ENCODE peak calls at places on chromosomes 11 and 22, in ten cellular contexts. S is CD8-positive, alpha-beta T cell; D is kidney; H is GM06990; T is cardiac fibroblast; K is GM12864; N is H1; Q is HCT116; F is AG09309; B is IMR-90. M is an unnamed sample.

GRCh38 chr11:123704341-123704740 is 37.1 kb downstream of the ZNF202 start:
- DNase-seq in S (no peak), D (no peak), H (no peak), T (no peak), K (no peak), N (no peak), Q (no peak), F (no peak), B (no peak), M (no peak)

GRCh38 chr11:117528061-117528780 is 200.6 kb downstream of the CEP164 start:
- DNase-seq in S (no peak), D (no peak), H (no peak), T (no peak), K (no peak), N (no peak), Q (no peak), F (no peak), B (no peak), M (no peak)

GRCh38 chr11:130623909-130624668 is 175.6 kb downstream of the ADAMTS15 start:
- DNase-seq in S (no peak), D (no peak), H (no peak), T (peak), K (no peak), N (no peak), Q (no peak), F (no peak), B (peak), M (no peak)

GRCh38 chr11:1075341-1075911 is 752 bp downstream of the MUC2 start:
- DNase-seq in S (peak), D (peak), H (no peak), T (no peak), K (no peak), N (peak), Q (no peak), F (no peak), B (no peak), M (no peak)

GRCh38 chr11:125777309-125777708 is 1.3 kb downstream of the PATE2 start:
- DNase-seq in S (no peak), D (no peak), H (no peak), T (peak), K (no peak), N (no peak), Q (no peak), F (no peak), B (peak), M (no peak)

GRCh38 chr22:22031571-22031970 is 49.0 kb upstream of the TOP3B start:
- DNase-seq in S (no peak), D (no peak), H (no peak), T (no peak), K (no peak), N (no peak), Q (no peak), F (no peak), B (no peak), M (no peak)

GRCh38 chr11:86245369-86246292 is 1.1 kb downstream of the EED start:
- DNase-seq in S (peak), D (no peak), H (peak), T (peak), K (no peak), N (no peak), Q (no peak), F (no peak), B (peak), M (no peak)

GRCh38 chr22:43136255-43136654 is 6.9 kb downstream of the MCAT start:
- DNase-seq in S (peak), D (no peak), H (no peak), T (peak), K (no peak), N (peak), Q (no peak), F (no peak), B (peak), M (no peak)

GRCh38 chr11:2539761-2540520 is 95.1 kb downstream of the KCNQ1 start:
- DNase-seq in S (no peak), D (peak), H (no peak), T (no peak), K (no peak), N (no peak), Q (no peak), F (no peak), B (no peak), M (no peak)

GRCh38 chr11:111324277-111324720 is 26.0 kb downstream of the POU2AF3 start:
- DNase-seq in S (no peak), D (no peak), H (no peak), T (peak), K (no peak), N (no peak), Q (no peak), F (no peak), B (peak), M (no peak)

GRCh38 chr11:119116601-119117000 is 4.8 kb upstream of the HINFP start:
- DNase-seq in S (no peak), D (no peak), H (no peak), T (no peak), K (no peak), N (no peak), Q (no peak), F (no peak), B (no peak), M (no peak)

GRCh38 chr22:25395915-25396314 is 168.6 kb upstream of the GRK3 start:
- DNase-seq in S (no peak), D (peak), H (no peak), T (no peak), K (no peak), N (no peak), Q (no peak), F (no peak), B (no peak), M (no peak)

GRCh38 chr11:35192347-35192746 is 53.4 kb downstream of the CD44 start:
- DNase-seq in S (no peak), D (peak), H (no peak), T (peak), K (no peak), N (no peak), Q (no peak), F (no peak), B (peak), M (no peak)

GRCh38 chr11:58058276-58059010 is 27.7 kb downstream of the OR6Q1 start:
- DNase-seq in S (no peak), D (peak), H (no peak), T (no peak), K (no peak), N (no peak), Q (no peak), F (no peak), B (no peak), M (no peak)

GRCh38 chr11:64385953-64386704 is 27.2 kb downstream of the RPS6KA4 start:
- DNase-seq in S (no peak), D (no peak), H (no peak), T (no peak), K (no peak), N (no peak), Q (peak), F (no peak), B (peak), M (no peak)

GRCh38 chr11:9787981-9788521 is 124.2 kb downstream of the SWAP70 start:
- DNase-seq in S (no peak), D (no peak), H (no peak), T (peak), K (no peak), N (no peak), Q (no peak), F (peak), B (peak), M (no peak)

GRCh38 chr11:130819561-130819960 is 96.7 kb downstream of the SNX19 start:
- DNase-seq in S (no peak), D (no peak), H (no peak), T (no peak), K (no peak), N (no peak), Q (no peak), F (peak), B (no peak), M (no peak)

GRCh38 chr11:61617515-61617914 is 36.6 kb upstream of the SYT7 start:
- DNase-seq in S (no peak), D (no peak), H (no peak), T (no peak), K (no peak), N (no peak), Q (no peak), F (no peak), B (peak), M (no peak)
- TF ChIP-seq CTCF in S (no peak), D (no peak), H (no peak), T (peak), K (no peak), N (no peak), Q (no peak), F (no peak), B (peak), M (no peak)

GRCh38 chr11:128716661-128717210 is 22.9 kb downstream of the FLI1 start:
- DNase-seq in S (peak), D (no peak), H (peak), T (peak), K (no peak), N (no peak), Q (no peak), F (no peak), B (peak), M (no peak)

GRCh38 chr11:128717581-128717980 is 23.7 kb downstream of the FLI1 start:
- DNase-seq in S (no peak), D (no peak), H (no peak), T (no peak), K (no peak), N (no peak), Q (no peak), F (no peak), B (no peak), M (no peak)

GRCh38 chr11:128720522-128720985 is 26.7 kb downstream of the FLI1 start:
- DNase-seq in S (peak), D (peak), H (peak), T (peak), K (peak), N (peak), Q (no peak), F (no peak), B (no peak), M (no peak)

GRCh38 chr11:128718064-128718463 is 24.2 kb downstream of the FLI1 start:
- DNase-seq in S (no peak), D (no peak), H (no peak), T (no peak), K (no peak), N (no peak), Q (no peak), F (no peak), B (no peak), M (no peak)

DNA sequence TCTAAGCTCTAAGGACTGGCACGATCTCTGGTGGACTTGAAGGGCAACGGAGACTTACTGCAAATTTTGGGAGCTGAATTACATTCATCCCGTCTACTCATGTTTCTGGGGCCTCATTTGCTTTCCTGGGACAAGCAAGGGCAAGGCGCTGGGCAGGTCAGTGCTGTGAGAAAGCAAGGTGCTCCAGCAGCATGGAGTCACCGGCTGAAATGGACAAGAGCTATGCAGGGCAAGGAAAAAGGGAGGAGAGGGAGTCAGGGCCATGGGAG is 25.6 kb downstream of the FLI1 start:
- DNase-seq in S (no peak), D (no peak), H (no peak), T (no peak), K (no peak), N (no peak), Q (no peak), F (no peak), B (no peak), M (no peak)
- H3K4me3 ChIP-seq in S (peak), D (no peak), H (peak), T (no peak), K (peak), N (no peak), Q (no peak), F (no peak), B (no peak), M (no peak)

DNA sequence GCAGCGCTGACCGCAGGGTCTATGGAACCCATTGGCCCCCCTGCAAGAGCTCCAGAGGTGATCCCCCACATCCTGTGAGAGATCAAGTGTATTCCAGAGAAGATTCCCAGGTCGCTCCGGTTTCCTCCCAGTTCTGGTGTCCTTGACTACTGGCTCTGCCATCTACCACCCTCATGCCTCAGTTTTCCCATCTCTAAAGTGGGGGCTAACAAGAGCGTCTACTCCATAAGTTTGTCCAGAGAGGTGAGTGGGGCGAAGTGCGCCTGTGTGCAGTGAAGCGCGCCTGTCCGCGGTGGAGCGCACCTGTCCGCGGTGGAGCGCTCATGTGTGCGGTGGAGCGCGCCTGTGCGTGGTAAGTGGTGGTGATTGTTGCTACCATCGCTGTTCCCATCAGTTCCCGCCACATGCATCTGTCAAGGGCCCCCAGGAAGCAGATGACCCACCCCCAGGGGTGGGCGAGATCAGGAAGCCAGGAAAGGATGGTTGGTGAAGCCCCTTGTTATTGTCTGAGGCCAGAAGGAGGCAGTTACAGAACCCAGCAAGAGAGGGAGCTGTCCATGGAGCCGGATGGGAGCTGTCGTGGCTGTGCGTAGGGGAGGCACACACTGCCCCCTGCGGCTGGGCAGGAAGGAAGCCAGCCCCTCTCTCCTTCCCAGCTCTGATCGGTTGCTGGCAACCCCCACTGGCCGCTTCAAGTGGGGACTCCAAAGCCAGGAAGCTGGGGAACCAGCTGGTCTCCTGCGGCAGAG is 73.2 kb upstream of the FGF3 start:
- DNase-seq in S (no peak), D (peak), H (no peak), T (no peak), K (no peak), N (peak), Q (no peak), F (no peak), B (no peak), M (no peak)
- TF ChIP-seq CTCF in S (no peak), D (no peak), H (no peak), T (no peak), K (no peak), N (peak), Q (peak), F (peak), B (peak), M (no peak)

GRCh38 chr11:69010964-69011623 is 2.0 kb downstream of the MRGPRF start:
- DNase-seq in S (no peak), D (peak), H (peak), T (peak), K (no peak), N (peak), Q (peak), F (peak), B (peak), M (no peak)
- H3K4me3 ChIP-seq in S (no peak), D (peak), H (no peak), T (peak), K (no peak), N (peak), Q (peak), F (peak), B (peak), M (no peak)

DNA sequence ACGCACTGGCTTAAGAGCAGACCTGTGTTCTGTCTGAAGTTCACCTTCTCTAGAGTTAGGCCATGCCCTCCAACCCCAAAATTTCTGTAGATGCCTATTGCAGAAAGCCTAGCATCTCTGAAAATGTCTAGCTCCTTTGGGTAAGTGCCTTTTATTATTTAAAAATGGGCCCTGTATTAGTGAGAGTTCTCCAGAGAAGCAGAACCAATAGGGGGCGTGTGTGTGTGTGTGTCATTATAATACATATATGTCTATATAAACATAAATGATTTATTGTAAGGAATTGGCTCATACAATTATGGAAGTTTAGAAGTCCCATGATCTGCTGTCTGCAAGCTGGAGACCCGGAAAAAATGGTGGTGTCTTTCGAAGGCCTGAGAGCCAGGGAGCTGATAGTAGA is 144.7 kb downstream of the TTC17 start:
- DNase-seq in S (no peak), D (no peak), H (no peak), T (no peak), K (no peak), N (peak), Q (no peak), F (no peak), B (no peak), M (no peak)
- TF ChIP-seq CTCF in S (no peak), D (no peak), H (no peak), T (peak), K (no peak), N (no peak), Q (peak), F (peak), B (peak), M (peak)

GRCh38 chr22:37610480-37611148 is 2.0 kb downstream of the GGA1 start:
- DNase-seq in S (no peak), D (no peak), H (no peak), T (no peak), K (no peak), N (no peak), Q (no peak), F (no peak), B (no peak), M (no peak)
- H3K4me3 ChIP-seq in S (no peak), D (no peak), H (peak), T (no peak), K (peak), N (no peak), Q (peak), F (no peak), B (no peak), M (peak)

GRCh38 chr22:19559324-19559811 is 35.2 kb upstream of the CLDN5 start:
- DNase-seq in S (no peak), D (no peak), H (no peak), T (no peak), K (no peak), N (no peak), Q (no peak), F (no peak), B (no peak), M (no peak)
- TF ChIP-seq CTCF in S (no peak), D (no peak), H (no peak), T (no peak), K (no peak), N (peak), Q (peak), F (no peak), B (no peak), M (no peak)

GRCh38 chr11:32312206-32312817 is 123.0 kb downstream of the WT1 start:
- DNase-seq in S (no peak), D (no peak), H (no peak), T (peak), K (no peak), N (no peak), Q (no peak), F (no peak), B (peak), M (no peak)
- H3K4me3 ChIP-seq in S (no peak), D (no peak), H (no peak), T (peak), K (no peak), N (no peak), Q (peak), F (no peak), B (no peak), M (no peak)